ENCODE peak calls at places on chromosomes 1 and 21, in six cellular contexts. X is Caco-2, E is SJCRH30, H is suprapubic skin, L is brain microvascular endothelial cell, M is cardiac muscle cell. C is an unnamed sample. For H3K36me3, the result is how much of the 10 kb centered on the place peaks cover.

GRCh38 chr21:37074195-37074510 is 1.1 kb downstream of the TTC3 start:
- DNase-seq in M (no peak), H (no peak), L (no peak), X (peak), E (no peak), C (peak)

GRCh38 chr1:161933592-161934277 is 89.9 kb downstream of the OLFML2B start:
- DNase-seq in E (no peak), M (no peak), H (no peak), L (no peak), X (no peak), C (no peak)

GRCh38 chr21:29753216-29753615 is 186.6 kb downstream of the GRIK1 start:
- DNase-seq in M (no peak), X (no peak), H (no peak), L (peak), E (no peak), C (no peak)

GRCh38 chr21:28215214-28215954 is 777.3 kb downstream of the LTN1 start:
- DNase-seq in L (peak), X (no peak), M (peak), H (no peak), E (peak), C (peak)

GRCh38 chr1:9539829-9540550 is 725 bp downstream of the SLC25A33 start:
- DNase-seq in L (peak), E (peak), X (peak), M (peak), H (peak), C (peak)

GRCh38 chr1:243844186-243844585 is 5.9 kb downstream of the AKT3 start:
- DNase-seq in M (peak), X (no peak), E (no peak), L (no peak), H (no peak), C (no peak)

GRCh38 chr1:65812065-65812464 is 19.4 kb downstream of the PDE4B start:
- DNase-seq in E (peak), M (peak), X (no peak), L (peak), H (no peak), C (peak)

GRCh38 chr1:200351826-200352549 is 57.8 kb downstream of the ZNF281 start:
- DNase-seq in M (peak), L (peak), H (no peak), E (no peak), X (no peak), C (peak)

GRCh38 chr21:41500931-41501381 is 7.0 kb downstream of the TMPRSS2 start:
- DNase-seq in X (peak), E (no peak), M (no peak), H (no peak), L (no peak), C (no peak)

GRCh38 chr1:43975249-43975961 is 645 bp downstream of the ATP6V0B start:
- DNase-seq in L (no peak), E (peak), H (peak), X (peak), M (peak), C (peak)

GRCh38 chr1:203168991-203169390 is 6.6 kb downstream of the MYBPH start:
- DNase-seq in L (no peak), H (no peak), M (no peak), X (no peak), E (no peak), C (no peak)

GRCh38 chr1:4380564-4381168 is 273.7 kb upstream of the AJAP1 start:
- DNase-seq in X (no peak), H (no peak), L (peak), E (no peak), M (no peak), C (no peak)

GRCh38 chr1:179591592-179592580 is at the start of gene TDRD5:
- DNase-seq in E (no peak), H (no peak), X (peak), L (no peak), M (peak), C (peak)

GRCh38 chr1:173573596-173573995 is 29.3 kb downstream of the SLC9C2 start:
- DNase-seq in H (no peak), E (no peak), M (no peak), X (no peak), L (no peak), C (no peak)

GRCh38 chr1:229110986-229111385 is 159.9 kb upstream of the RAB4A start:
- DNase-seq in X (no peak), E (no peak), M (no peak), L (no peak), H (no peak), C (no peak)

GRCh38 chr21:42147386-42148020 is 71.4 kb upstream of the ABCG1 start:
- DNase-seq in M (no peak), X (no peak), E (no peak), H (peak), L (no peak), C (no peak)

GRCh38 chr1:11364170-11364569 is 91.2 kb downstream of the UBIAD1 start:
- DNase-seq in X (peak), L (no peak), M (no peak), H (no peak), E (peak), C (no peak)

GRCh38 chr1:179178965-179179364 is 50.5 kb downstream of the ABL2 start:
- DNase-seq in L (no peak), M (peak), E (no peak), X (no peak), H (no peak), C (no peak)

GRCh38 chr1:8075511-8076051 is 49.5 kb upstream of the ERRFI1 start:
- DNase-seq in X (peak), E (no peak), L (no peak), H (no peak), M (no peak), C (no peak)

GRCh38 chr1:84758968-84759491 is 68.8 kb upstream of the SSX2IP start:
- DNase-seq in H (no peak), L (peak), M (peak), X (no peak), E (peak), C (no peak)

GRCh38 chr1:89563957-89564604 is 39.5 kb downstream of the LRRC8B start:
- DNase-seq in E (no peak), L (no peak), M (no peak), X (no peak), H (no peak), C (no peak)

GRCh38 chr1:60425528-60425927 is 352.0 kb upstream of the C1orf87 start:
- DNase-seq in X (peak), L (peak), H (no peak), M (peak), E (peak), C (no peak)

GRCh38 chr1:67162954-67163353 is 3.3 kb upstream of the IL23R start:
- DNase-seq in H (no peak), X (no peak), M (peak), L (peak), E (peak), C (peak)

GRCh38 chr1:166695115-166695514 is 144.2 kb upstream of the POGK start:
- DNase-seq in L (no peak), H (no peak), X (no peak), M (no peak), E (peak), C (no peak)

GRCh38 chr1:1000357-1001056 is 610 bp upstream of the HES4 start:
- DNase-seq in L (peak), E (peak), H (peak), X (peak), M (peak), C (peak)

GRCh38 chr1:22805672-22806038 is 95.0 kb downstream of the EPHB2 start:
- DNase-seq in L (no peak), X (no peak), M (no peak), H (no peak), E (no peak), C (no peak)

GRCh38 chr1:16146888-16147614 is 8.8 kb downstream of the EPHA2 start:
- DNase-seq in E (no peak), X (peak), H (no peak), L (no peak), M (peak), C (peak)

GRCh38 chr1:87976316-87976715 is 647.6 kb downstream of the LMO4 start:
- DNase-seq in H (no peak), L (no peak), M (no peak), E (no peak), X (no peak), C (no peak)

GRCh38 chr21:39010629-39011404 is 172.4 kb downstream of the PSMG1 start:
- DNase-seq in X (no peak), L (no peak), E (no peak), H (no peak), M (no peak), C (no peak)

GRCh38 chr1:93573940-93574469 is 107.6 kb downstream of the BCAR3 start:
- DNase-seq in H (no peak), E (no peak), M (no peak), L (no peak), X (no peak), C (no peak)

GRCh38 chr1:244106837-244107491 is 55.9 kb downstream of the ZBTB18 start:
- DNase-seq in X (no peak), M (no peak), H (no peak), E (peak), L (no peak), C (no peak)

GRCh38 chr1:151970128-151970527 is 23.5 kb downstream of the S100A10 start:
- DNase-seq in L (no peak), E (no peak), X (no peak), M (no peak), H (no peak), C (no peak)

GRCh38 chr1:100452641-100453040 is 85.3 kb upstream of the GPR88 start:
- DNase-seq in H (no peak), E (no peak), X (no peak), M (no peak), L (no peak), C (no peak)

GRCh38 chr1:193437785-193438184 is 251.4 kb upstream of the B3GALT2 start:
- DNase-seq in M (no peak), X (no peak), E (no peak), L (no peak), H (no peak), C (no peak)

GRCh38 chr1:110012100-110012499 is 22.3 kb upstream of the STRIP1 start:
- DNase-seq in M (no peak), H (no peak), L (no peak), X (no peak), E (no peak), C (no peak)

DNA sequence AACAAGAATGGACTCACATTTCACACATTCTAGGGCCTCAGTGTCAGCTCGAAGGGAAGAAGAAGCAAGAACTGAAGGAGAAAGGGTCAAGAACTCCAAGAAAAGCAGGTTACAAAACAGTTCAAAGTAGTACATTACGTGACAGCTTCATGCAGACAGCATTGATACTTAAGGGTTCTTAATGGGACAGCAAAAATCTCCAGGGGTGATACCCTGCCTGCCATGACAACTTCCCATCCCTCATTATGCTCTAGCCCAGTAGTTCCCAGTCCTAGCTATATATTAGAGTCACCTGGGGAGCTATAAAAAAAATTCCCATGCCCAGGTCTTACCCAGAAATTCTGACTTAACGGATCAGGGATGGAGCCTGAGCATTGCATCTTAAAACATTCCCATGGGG is 51.2 kb upstream of the PROX1 start:
- DNase-seq in L (no peak), H (no peak), X (no peak), M (no peak), E (no peak), C (no peak)
- H3K36me3 ChIP-seq in L (under half), H (under half), X (under half), M (under half), E (under half), C (under half)

GRCh38 chr1:170664828-170665617 is 1.1 kb downstream of the PRRX1 start:
- DNase-seq in E (peak), H (no peak), M (peak), X (no peak), L (peak), C (peak)
- H3K4me3 ChIP-seq in E (peak), H (peak), M (peak), X (no peak), L (peak), C (peak)

DNA sequence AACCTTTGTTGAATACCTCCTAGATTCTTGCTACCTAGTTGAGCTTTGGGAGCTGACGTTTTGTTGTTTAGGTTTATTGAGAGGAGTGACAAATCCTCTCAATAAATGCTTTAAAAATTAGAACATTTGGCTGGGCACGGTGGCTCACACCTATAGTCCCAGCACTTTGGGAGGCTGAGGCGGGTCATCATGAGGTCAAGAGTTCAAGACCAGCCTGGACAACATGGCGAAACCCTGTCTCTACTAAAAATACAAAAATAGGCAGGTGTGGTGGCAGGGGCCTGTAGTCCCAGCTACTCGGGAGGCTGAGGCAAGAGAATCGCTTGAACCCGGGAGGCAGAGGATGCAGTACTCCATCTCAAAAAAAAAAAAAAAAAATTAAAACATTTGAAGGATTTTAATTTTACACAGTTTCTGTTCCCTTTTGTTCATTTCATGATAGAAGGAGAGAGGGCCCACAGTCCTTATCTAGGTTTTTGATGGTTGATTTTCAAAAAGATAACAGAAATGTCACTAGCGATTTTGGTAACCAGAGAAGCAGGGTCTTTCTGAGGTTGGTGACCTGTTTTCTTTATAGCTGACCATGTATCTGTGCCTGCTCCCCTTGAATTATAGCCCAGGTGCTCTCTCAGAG is 44.2 kb upstream of the PIGV start:
- DNase-seq in E (no peak), H (no peak), M (no peak), X (no peak), L (no peak), C (no peak)
- H3K36me3 ChIP-seq in E (half or more), H (under half), M (under half), X (under half), L (under half), C (half or more)

GRCh38 chr1:198657550-198658064 is 18.8 kb downstream of the PTPRC start:
- DNase-seq in L (peak), H (no peak), M (peak), X (no peak), E (no peak), C (peak)
- H3K4me3 ChIP-seq in L (no peak), H (no peak), M (no peak), X (no peak), E (no peak), C (no peak)

GRCh38 chr21:34836933-34837505 is 168.2 kb downstream of the CLIC6 start:
- DNase-seq in M (no peak), H (no peak), X (no peak), L (no peak), E (no peak), C (no peak)

GRCh38 chr21:34841154-34841553 is 172.4 kb downstream of the CLIC6 start:
- DNase-seq in L (no peak), M (no peak), H (no peak), X (no peak), E (no peak), C (no peak)

GRCh38 chr21:34840693-34841092 is 171.9 kb downstream of the CLIC6 start:
- DNase-seq in L (no peak), X (no peak), E (no peak), H (no peak), M (no peak), C (no peak)

GRCh38 chr21:34836103-34836932 is 167.5 kb downstream of the CLIC6 start:
- DNase-seq in X (no peak), L (peak), H (peak), M (peak), E (no peak), C (peak)

GRCh38 chr21:34839070-34839820 is 170.5 kb downstream of the CLIC6 start:
- DNase-seq in E (no peak), L (no peak), X (no peak), H (no peak), M (no peak), C (no peak)
- H3K36me3 ChIP-seq in E (half or more), L (half or more), X (under half), H (under half), M (under half), C (half or more)

GRCh38 chr1:157566484-157567300 is 14.4 kb upstream of the FCRL5 start:
- DNase-seq in E (no peak), X (no peak), H (no peak), M (no peak), L (no peak), C (no peak)
- H3K4me3 ChIP-seq in E (no peak), X (no peak), H (no peak), M (no peak), L (no peak), C (no peak)